ENCODE peak calls at places on chromosomes 13 and 19, in four cellular contexts. One of them, this sample, is unnamed.
A peak's percentile ranks its signal among the peaks of the same experiment; 100 is the strongest.

GRCh38 chr13:76991796-76992547 is at the start of gene CLN5:
- DNase-seq in HepG2: peak; percentile 86
- DNase-seq in K562: peak; percentile 90
- DNase-seq in GM12878: peak; percentile 72
- DNase-seq in this sample: peak; percentile 93

GRCh38 chr19:53942001-53942786 is 20.5 kb upstream of the CACNG8 start:
- DNase-seq in GM12878: no peak
- DNase-seq in K562: peak; percentile 85
- DNase-seq in HepG2: peak; percentile 4
- DNase-seq in this sample: peak; percentile 100

GRCh38 chr13:44236370-44236769 is 137.3 kb upstream of the SERP2 start:
- DNase-seq in HepG2: no peak
- DNase-seq in GM12878: no peak
- DNase-seq in K562: no peak
- DNase-seq in this sample: no peak

GRCh38 chr19:16957151-16957662 is 68.4 kb downstream of the F2RL3 start:
- DNase-seq in GM12878: no peak
- DNase-seq in K562: no peak
- DNase-seq in HepG2: no peak
- DNase-seq in this sample: no peak

GRCh38 chr13:64529874-64530485 is 2700.2 kb downstream of the PCDH9 start:
- DNase-seq in GM12878: no peak
- DNase-seq in HepG2: peak; percentile 9
- DNase-seq in K562: peak; percentile 6
- DNase-seq in this sample: peak; percentile 36

GRCh38 chr13:94550030-94550738 is 45.8 kb downstream of the TGDS start:
- DNase-seq in K562: no peak
- DNase-seq in GM12878: peak; percentile 4
- DNase-seq in HepG2: peak; percentile 21
- DNase-seq in this sample: no peak

GRCh38 chr13:112708560-112709240 is 18.9 kb downstream of the ATP11A start:
- DNase-seq in HepG2: no peak
- DNase-seq in GM12878: no peak
- DNase-seq in K562: peak; percentile 37
- DNase-seq in this sample: peak; percentile 12

GRCh38 chr19:7965921-7966665 is 22.6 kb upstream of the TIMM44 start:
- DNase-seq in GM12878: no peak
- DNase-seq in HepG2: no peak
- DNase-seq in K562: no peak
- DNase-seq in this sample: no peak

GRCh38 chr13:24385902-24386301 is 76.5 kb downstream of the C1QTNF9 start:
- DNase-seq in K562: no peak
- DNase-seq in GM12878: no peak
- DNase-seq in HepG2: no peak
- DNase-seq in this sample: no peak

GRCh38 chr13:24386816-24387708 is 77.7 kb downstream of the C1QTNF9 start:
- DNase-seq in HepG2: no peak
- DNase-seq in GM12878: no peak
- DNase-seq in K562: no peak
- DNase-seq in this sample: no peak

DNA sequence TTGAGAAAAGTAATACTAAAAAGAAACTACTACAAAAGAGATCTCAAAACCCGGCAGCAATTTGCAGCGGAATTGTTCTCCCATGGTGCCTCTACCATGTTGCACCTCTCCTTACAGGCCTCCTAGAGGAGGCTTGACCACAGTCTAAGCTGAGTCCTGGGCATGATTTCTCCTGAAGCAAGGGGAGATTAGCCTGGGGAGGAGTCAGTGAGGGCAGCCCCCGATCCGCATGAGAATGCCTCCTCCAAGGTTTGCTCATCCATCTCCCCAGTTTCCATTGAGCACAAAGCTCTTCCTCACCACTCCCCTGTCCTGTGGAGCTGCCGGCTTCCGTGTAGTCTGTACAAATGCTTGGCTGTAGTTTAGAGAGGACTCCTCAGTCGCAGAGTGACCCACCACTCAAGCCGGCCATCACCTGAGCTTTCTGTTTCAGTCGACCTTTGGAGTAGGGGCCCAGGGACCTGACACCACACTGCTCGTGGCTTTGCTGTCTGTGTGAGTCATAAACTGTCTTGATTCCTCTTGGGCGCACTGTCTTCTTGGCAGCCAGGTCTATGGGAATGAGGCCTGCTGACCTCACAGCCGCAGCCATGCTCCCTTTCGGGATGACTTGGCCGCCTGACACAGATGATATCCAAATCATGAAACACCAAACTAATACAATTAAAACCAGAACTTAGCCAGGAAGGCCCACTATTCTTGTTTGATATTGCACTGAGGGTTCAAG is 72.3 kb downstream of the C1QTNF9 start:
- DNase-seq in K562: no peak
- DNase-seq in HepG2: no peak
- DNase-seq in GM12878: no peak
- DNase-seq in this sample: no peak
- TF ChIP-seq NR2C2 in K562: no peak
- TF ChIP-seq NR2C2 in HepG2: no peak
- TF ChIP-seq NR2C2 in GM12878: no peak
- TF ChIP-seq NR2C2 in this sample: no peak

GRCh38 chr19:4083677-4084546 is 17.2 kb upstream of the ZBTB7A start:
- DNase-seq in GM12878: no peak
- DNase-seq in K562: peak; percentile 42
- DNase-seq in HepG2: no peak
- DNase-seq in this sample: no peak
- TF ChIP-seq NR2C2 in GM12878: no peak
- TF ChIP-seq NR2C2 in K562: no peak
- TF ChIP-seq NR2C2 in HepG2: no peak
- TF ChIP-seq NR2C2 in this sample: no peak

DNA sequence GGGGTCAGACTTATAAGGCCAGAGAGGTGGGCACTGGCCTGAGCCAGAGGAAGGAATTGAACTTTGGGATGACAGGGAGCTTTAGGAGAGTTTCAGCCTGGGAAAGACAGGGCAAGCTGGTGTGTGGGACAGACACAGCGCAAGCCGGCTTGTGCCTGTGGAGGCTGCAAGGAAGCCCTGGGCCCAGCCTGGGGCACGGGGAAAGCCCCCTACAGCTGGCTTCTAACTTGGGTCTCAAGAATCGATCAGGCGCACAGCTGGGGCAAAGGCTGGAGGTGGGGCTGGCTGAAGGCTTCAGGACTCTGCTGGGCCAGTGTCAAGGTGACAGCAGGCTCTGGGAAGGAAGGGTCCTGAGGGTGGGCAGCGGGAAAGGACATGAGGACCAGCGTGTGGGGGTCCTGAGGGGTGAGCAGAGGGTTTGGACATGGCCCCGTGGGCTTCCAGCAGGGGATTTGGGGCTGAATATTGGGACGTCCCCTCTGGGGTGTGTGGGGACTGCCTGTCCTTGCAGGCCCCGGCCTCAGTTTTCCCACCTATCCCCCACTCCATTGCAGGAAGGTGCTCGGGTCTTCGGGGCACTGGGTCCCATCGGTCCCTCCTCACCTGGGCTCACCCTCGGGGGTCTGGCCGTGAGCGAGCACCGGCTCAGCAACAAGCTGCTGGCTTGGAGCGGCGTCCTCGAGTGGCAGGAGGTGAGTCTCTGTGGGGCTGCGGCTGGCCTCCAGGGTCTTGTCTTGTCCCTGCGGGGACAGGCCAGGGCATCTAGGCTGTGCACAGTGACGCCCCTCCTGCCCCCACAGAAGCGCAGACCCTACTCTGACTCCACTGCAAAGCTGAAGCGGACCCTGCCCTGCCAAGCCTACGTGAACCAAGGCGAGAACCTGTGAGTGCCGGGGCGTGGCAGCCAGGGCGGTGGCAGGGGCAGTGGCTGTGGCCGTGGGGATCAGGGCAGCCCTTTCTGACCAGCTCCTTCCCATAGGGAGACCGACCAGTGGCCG is 3.2 kb downstream of the PTOV1 start:
- DNase-seq in K562: no peak
- DNase-seq in GM12878: no peak
- DNase-seq in HepG2: no peak
- DNase-seq in this sample: no peak
- TF ChIP-seq NR2C2 in K562: no peak
- TF ChIP-seq NR2C2 in GM12878: no peak
- TF ChIP-seq NR2C2 in HepG2: no peak
- TF ChIP-seq NR2C2 in this sample: no peak

GRCh38 chr19:11247391-11247790 is 8.0 kb downstream of the ANGPTL8 start:
- DNase-seq in GM12878: no peak
- DNase-seq in K562: no peak
- DNase-seq in HepG2: no peak
- DNase-seq in this sample: no peak
- TF ChIP-seq NR2C2 in GM12878: no peak
- TF ChIP-seq NR2C2 in K562: no peak
- TF ChIP-seq NR2C2 in HepG2: no peak
- TF ChIP-seq NR2C2 in this sample: no peak

DNA sequence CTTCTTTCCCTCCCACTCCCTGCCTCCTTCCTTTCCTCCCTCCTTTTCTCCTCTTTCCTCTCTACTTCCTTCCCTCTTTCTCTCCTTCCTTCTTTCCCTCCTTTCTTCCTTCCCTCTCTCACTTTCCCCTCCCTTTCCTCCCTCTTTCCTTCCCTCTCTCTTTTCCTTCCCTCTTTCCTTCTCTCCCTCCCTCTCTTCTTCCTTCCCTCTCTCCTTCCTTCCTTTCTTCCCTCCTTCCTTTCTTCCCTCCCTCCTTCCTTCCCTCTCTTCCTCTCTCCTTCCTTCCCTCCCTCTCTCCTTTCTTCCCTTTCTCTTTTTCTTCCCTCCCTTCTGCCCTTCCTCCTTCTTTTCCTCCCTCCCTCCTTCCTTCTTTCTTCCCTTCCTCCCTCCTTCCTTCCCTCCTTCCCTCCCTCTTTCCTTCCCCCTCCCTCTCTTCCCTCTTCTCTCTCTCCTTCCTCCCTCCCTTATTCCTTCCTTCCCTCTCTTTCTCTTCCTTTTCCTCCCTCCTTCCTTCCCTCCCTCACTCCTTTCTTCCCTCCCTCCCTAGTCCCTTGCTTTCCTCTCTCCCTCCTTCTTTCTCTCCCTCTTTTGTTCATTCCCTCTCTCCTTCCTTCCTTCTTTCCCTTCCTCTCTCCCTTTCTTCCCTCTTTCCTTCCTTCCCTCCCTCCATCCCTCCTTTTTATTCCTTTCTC is 443.9 kb downstream of the ZNF536 start:
- DNase-seq in HepG2: no peak
- DNase-seq in K562: no peak
- DNase-seq in GM12878: no peak
- DNase-seq in this sample: no peak
- TF ChIP-seq NR2C2 in HepG2: no peak
- TF ChIP-seq NR2C2 in K562: no peak
- TF ChIP-seq NR2C2 in GM12878: no peak
- TF ChIP-seq NR2C2 in this sample: no peak

DNA sequence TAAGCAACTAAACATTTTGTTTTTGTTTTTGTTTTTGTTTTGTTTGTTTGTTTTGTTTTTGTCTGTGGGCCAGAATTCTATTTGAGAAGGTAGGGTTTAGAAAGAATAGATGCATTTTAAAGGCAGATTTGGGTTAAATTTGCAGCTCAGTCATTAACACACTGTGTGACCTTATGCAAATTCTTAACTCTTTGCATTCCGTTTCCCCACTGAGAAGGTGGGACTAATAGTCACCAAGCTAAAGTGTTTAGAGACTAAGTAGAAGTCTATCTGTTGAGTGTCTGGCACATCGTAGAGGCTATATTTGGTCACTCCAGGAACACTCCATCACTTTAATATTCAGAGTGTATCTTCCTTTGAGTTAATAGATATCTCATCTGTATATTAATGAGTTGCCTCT is 87.1 kb downstream of the CCNA1 start:
- DNase-seq in GM12878: no peak
- DNase-seq in K562: no peak
- DNase-seq in HepG2: no peak
- DNase-seq in this sample: no peak
- TF ChIP-seq NR2C2 in GM12878: no peak
- TF ChIP-seq NR2C2 in K562: no peak
- TF ChIP-seq NR2C2 in HepG2: no peak
- TF ChIP-seq NR2C2 in this sample: no peak

DNA sequence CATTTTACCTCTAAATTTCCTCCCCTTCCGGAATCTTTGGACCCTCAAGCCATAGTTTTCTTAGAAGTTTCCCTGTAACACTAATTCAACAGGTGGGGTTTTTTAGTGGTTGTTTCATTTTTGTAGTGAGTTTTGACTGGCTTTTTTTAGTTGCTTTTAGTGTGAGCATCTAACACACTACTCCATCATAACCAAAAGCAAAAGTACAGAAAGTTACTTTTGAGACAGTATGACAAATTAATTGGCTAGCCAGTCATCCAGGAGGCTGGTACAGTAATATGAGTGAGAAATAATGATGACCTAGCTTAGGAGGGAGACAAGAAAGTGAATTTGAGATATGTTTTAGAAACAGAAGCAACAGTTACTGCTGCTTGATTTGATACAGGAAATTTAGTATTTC is 71.5 kb downstream of the DNAJC15 start:
- DNase-seq in GM12878: peak; percentile 47
- DNase-seq in HepG2: no peak
- DNase-seq in K562: no peak
- DNase-seq in this sample: no peak
- TF ChIP-seq NR2C2 in GM12878: no peak
- TF ChIP-seq NR2C2 in HepG2: no peak
- TF ChIP-seq NR2C2 in K562: no peak
- TF ChIP-seq NR2C2 in this sample: no peak

GRCh38 chr13:66296875-66297274 is 933.3 kb downstream of the PCDH9 start:
- DNase-seq in GM12878: no peak
- DNase-seq in HepG2: no peak
- DNase-seq in K562: no peak
- DNase-seq in this sample: no peak

GRCh38 chr13:66301482-66301881 is 928.7 kb downstream of the PCDH9 start:
- DNase-seq in HepG2: no peak
- DNase-seq in GM12878: no peak
- DNase-seq in K562: no peak
- DNase-seq in this sample: no peak

GRCh38 chr13:66296328-66296727 is 933.8 kb downstream of the PCDH9 start:
- DNase-seq in HepG2: no peak
- DNase-seq in GM12878: no peak
- DNase-seq in K562: no peak
- DNase-seq in this sample: no peak
- TF ChIP-seq NR2C2 in HepG2: no peak
- TF ChIP-seq NR2C2 in GM12878: no peak
- TF ChIP-seq NR2C2 in K562: no peak
- TF ChIP-seq NR2C2 in this sample: no peak